ENCODE peak calls at places on chromosomes 3 and 15, in six cellular contexts. R is M059J; V is cardiac septum; A is stimulated activated CD4-positive, alpha-beta T cell treated with anti-CD3 and anti-CD28 coated beads, Interleukin-4, amount 100 ng/mL, for 4 hours; T is CD4-positive, alpha-beta T cell; K is NT2/D1. F is an unnamed sample.

GRCh38 chr15:65416845-65417416 is 5.8 kb downstream of the IGDCC4 start:
- DNase-seq in R (no peak), V (no peak), A (no peak), T (no peak), K (peak), F (no peak)

GRCh38 chr3:38003817-38004414 is 13.3 kb downstream of the VILL start:
- DNase-seq in R (no peak), V (no peak), A (no peak), T (no peak), K (no peak), F (peak)

GRCh38 chr3:171321241-171321640 is 139.0 kb downstream of the TNIK start:
- DNase-seq in R (no peak), V (no peak), A (no peak), T (no peak), K (no peak), F (no peak)

GRCh38 chr3:48661501-48662139 is 1.1 kb downstream of the CELSR3 start:
- DNase-seq in R (no peak), V (peak), A (peak), T (peak), K (no peak), F (peak)

GRCh38 chr15:82548700-82549099 is 8.4 kb upstream of the RPS17 start:
- DNase-seq in R (peak), V (peak), A (no peak), T (no peak), K (no peak), F (no peak)

GRCh38 chr3:181660337-181660736 is 51.4 kb upstream of the SOX2 start:
- DNase-seq in R (no peak), V (no peak), A (no peak), T (no peak), K (no peak), F (no peak)

GRCh38 chr3:5190147-5190791 is 2.8 kb downstream of the EDEM1 start:
- DNase-seq in R (no peak), V (no peak), A (no peak), T (no peak), K (no peak), F (no peak)

GRCh38 chr15:40257656-40258450 is 19.0 kb downstream of the PAK6 start:
- DNase-seq in R (peak), V (no peak), A (no peak), T (no peak), K (no peak), F (no peak)

GRCh38 chr15:29312387-29312786 is 42.8 kb upstream of the NSMCE3 start:
- DNase-seq in R (peak), V (no peak), A (no peak), T (no peak), K (no peak), F (no peak)

GRCh38 chr3:85533586-85533985 is 574.8 kb downstream of the CADM2 start:
- DNase-seq in R (no peak), V (no peak), A (no peak), T (no peak), K (no peak), F (no peak)

GRCh38 chr3:16885948-16886683 is 1.4 kb downstream of the PLCL2 start:
- DNase-seq in R (no peak), V (no peak), A (no peak), T (no peak), K (no peak), F (no peak)

GRCh38 chr15:85539491-85539890 is 159.1 kb downstream of the AKAP13 start:
- DNase-seq in R (no peak), V (no peak), A (no peak), T (no peak), K (no peak), F (no peak)

GRCh38 chr15:37599175-37599574 is 335.3 kb upstream of the TMCO5A start:
- DNase-seq in R (no peak), V (no peak), A (no peak), T (no peak), K (no peak), F (no peak)

GRCh38 chr3:38645076-38645475 is 4.4 kb downstream of the SCN5A start:
- DNase-seq in R (no peak), V (peak), A (no peak), T (no peak), K (no peak), F (no peak)

GRCh38 chr3:39154323-39155021 is 1.1 kb upstream of the CSRNP1 start:
- DNase-seq in R (no peak), V (no peak), A (no peak), T (no peak), K (peak), F (no peak)

GRCh38 chr15:62809106-62809967 is 233.2 kb upstream of the TPM1 start:
- DNase-seq in R (peak), V (no peak), A (no peak), T (no peak), K (no peak), F (no peak)

GRCh38 chr15:66647358-66647757 is 54.7 kb upstream of the SMAD6 start:
- DNase-seq in R (no peak), V (peak), A (no peak), T (no peak), K (no peak), F (no peak)

GRCh38 chr15:40344631-40345120 is 3.9 kb upstream of the CCDC9B start:
- DNase-seq in R (peak), V (peak), A (peak), T (peak), K (no peak), F (no peak)

GRCh38 chr3:127150915-127151564 is 41.9 kb upstream of the PRR23E start:
- DNase-seq in R (no peak), V (peak), A (no peak), T (no peak), K (no peak), F (no peak)

GRCh38 chr3:99731499-99731898 is 86.2 kb upstream of the CMSS1 start:
- DNase-seq in R (no peak), V (no peak), A (no peak), T (no peak), K (no peak), F (no peak)

GRCh38 chr15:73981761-73982222 is 10.3 kb downstream of the STOML1 start:
- DNase-seq in R (peak), V (no peak), A (no peak), T (no peak), K (no peak), F (no peak)

GRCh38 chr3:112689989-112690388 is 49.0 kb upstream of the CCDC80 start:
- DNase-seq in R (peak), V (no peak), A (no peak), T (no peak), K (no peak), F (no peak)

GRCh38 chr3:52779411-52780297 is 2.3 kb downstream of the ITIH1 start:
- DNase-seq in R (no peak), V (peak), A (no peak), T (no peak), K (no peak), F (no peak)

GRCh38 chr15:38562278-38562677 is 2.3 kb downstream of the RASGRP1 start:
- DNase-seq in R (no peak), V (no peak), A (no peak), T (no peak), K (no peak), F (no peak)

GRCh38 chr3:46423588-46423987 is 16.5 kb downstream of the CCRL2 start:
- DNase-seq in R (peak), V (no peak), A (no peak), T (no peak), K (no peak), F (no peak)

GRCh38 chr3:157467165-157467564 is 30.5 kb downstream of the PTX3 start:
- DNase-seq in R (peak), V (no peak), A (no peak), T (no peak), K (no peak), F (no peak)

GRCh38 chr3:136195258-136196063 is 674 bp downstream of the MSL2 start:
- DNase-seq in R (peak), V (peak), A (peak), T (no peak), K (no peak), F (peak)

GRCh38 chr15:79221696-79222095 is 60.8 kb upstream of the ANKRD34C start:
- DNase-seq in R (no peak), V (no peak), A (no peak), T (no peak), K (no peak), F (no peak)

GRCh38 chr15:86935841-86936240 is 856.2 kb downstream of the AGBL1 start:
- DNase-seq in R (no peak), V (no peak), A (no peak), T (no peak), K (no peak), F (peak)

GRCh38 chr15:61080209-61081027 is 148.7 kb downstream of the RORA start:
- DNase-seq in R (no peak), V (no peak), A (no peak), T (no peak), K (no peak), F (no peak)

GRCh38 chr3:30142946-30143345 is 463.5 kb upstream of the TGFBR2 start:
- DNase-seq in R (no peak), V (no peak), A (no peak), T (no peak), K (no peak), F (no peak)

GRCh38 chr3:49276475-49277356 is at the start of gene C3orf62:
- DNase-seq in R (peak), V (peak), A (peak), T (peak), K (no peak), F (peak)

GRCh38 chr3:123547881-123548534 is 36.8 kb downstream of the HACD2 start:
- DNase-seq in R (no peak), V (no peak), A (no peak), T (no peak), K (no peak), F (no peak)

GRCh38 chr3:30628931-30629590 is 22.7 kb downstream of the TGFBR2 start:
- DNase-seq in R (peak), V (no peak), A (no peak), T (no peak), K (no peak), F (no peak)